ENCODE peak calls at places on chromosomes 2 and 18, in five cellular contexts. B, O, X, S and W are unnamed samples.

GRCh38 chr2:85255813-85256581 is 71.8 kb downstream of the TGOLN2 start:
- DNase-seq in S (no peak), B (peak), O (peak), X (no peak), W (peak)

GRCh38 chr2:173205375-173205774 is 129.7 kb downstream of the MAP3K20 start:
- DNase-seq in S (peak), O (no peak), X (no peak), B (no peak), W (no peak)

GRCh38 chr2:24315669-24316068 is 44.7 kb downstream of the ITSN2 start:
- DNase-seq in O (no peak), B (no peak), S (no peak), X (no peak), W (no peak)

GRCh38 chr18:51153659-51154371 is 43.7 kb downstream of the MEX3C start:
- DNase-seq in B (no peak), X (peak), O (no peak), S (no peak), W (no peak)

GRCh38 chr2:66364495-66364992 is 70.4 kb upstream of the MEIS1 start:
- DNase-seq in S (peak), B (peak), X (no peak), O (no peak), W (no peak)

GRCh38 chr2:150699208-150699607 is 211.7 kb upstream of the RND3 start:
- DNase-seq in B (no peak), S (no peak), X (no peak), O (no peak), W (no peak)

GRCh38 chr2:173854141-173854540 is 111.0 kb downstream of the SP3 start:
- DNase-seq in B (no peak), O (no peak), S (no peak), X (no peak), W (no peak)

GRCh38 chr2:133504566-133505505 is 63.4 kb downstream of the NCKAP5 start:
- DNase-seq in B (peak), O (no peak), X (no peak), S (peak), W (no peak)

GRCh38 chr2:31944828-31945571 is 65.8 kb downstream of the MEMO1 start:
- DNase-seq in S (no peak), B (no peak), O (no peak), X (no peak), W (no peak)

GRCh38 chr18:34767601-34768027 is 57.5 kb downstream of the DTNA start:
- DNase-seq in B (peak), X (no peak), S (no peak), O (no peak), W (no peak)

GRCh38 chr2:182980115-182980514 is 58.1 kb downstream of the NCKAP1 start:
- DNase-seq in O (no peak), S (no peak), B (no peak), X (no peak), W (no peak)
- TF ChIP-seq CTCF in O (no peak), S (peak), B (no peak), X (peak), W (peak)

GRCh38 chr2:206353685-206354084 is 79.2 kb downstream of the ZDBF2 start:
- DNase-seq in O (no peak), X (no peak), B (no peak), S (no peak), W (no peak)
- TF ChIP-seq CTCF in O (no peak), X (no peak), B (no peak), S (no peak), W (peak)

DNA sequence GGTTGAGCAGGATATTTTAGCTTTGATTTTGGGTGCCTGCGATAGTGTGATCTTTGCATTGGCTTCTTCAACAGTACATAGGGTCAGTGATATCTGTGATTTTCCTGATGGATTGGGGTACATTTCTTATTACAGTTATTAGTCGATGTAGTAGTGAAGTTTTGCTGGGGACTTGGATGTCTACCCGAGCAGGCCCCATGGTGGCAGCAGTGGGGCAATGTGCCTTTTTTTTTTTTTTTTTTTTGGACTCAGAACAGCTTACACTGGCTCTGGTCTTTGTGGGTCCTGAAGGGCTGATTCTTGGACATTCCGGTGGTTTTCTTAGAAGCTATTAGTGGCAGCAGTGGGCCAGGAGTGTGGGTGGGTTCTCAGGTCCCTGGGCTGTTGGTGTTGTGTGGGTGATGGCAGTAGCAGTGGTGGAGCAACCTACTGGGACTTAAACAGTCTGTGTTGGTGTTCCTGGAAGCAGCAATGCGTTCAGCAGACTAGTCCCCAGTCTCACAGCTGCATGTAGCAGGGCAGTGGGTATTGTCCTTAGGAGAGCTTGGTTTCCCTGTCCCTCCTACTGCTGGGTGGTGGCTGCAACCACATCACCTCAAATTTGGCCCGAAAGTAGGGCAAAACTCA is 53.7 kb upstream of the SLC4A10 start:
- DNase-seq in S (no peak), B (no peak), O (no peak), X (no peak), W (no peak)
- TF ChIP-seq CTCF in S (no peak), B (peak), O (no peak), X (no peak), W (peak)

GRCh38 chr2:63863707-63864106 is 22.0 kb downstream of the UGP2 start:
- DNase-seq in S (no peak), X (no peak), B (no peak), O (no peak), W (no peak)

GRCh38 chr2:63865159-63865799 is 23.6 kb downstream of the UGP2 start:
- DNase-seq in O (no peak), S (no peak), B (no peak), X (no peak), W (no peak)

GRCh38 chr2:63858291-63858690 is 16.6 kb downstream of the UGP2 start:
- DNase-seq in S (no peak), X (no peak), B (no peak), O (no peak), W (no peak)

GRCh38 chr2:63862802-63863201 is 21.1 kb downstream of the UGP2 start:
- DNase-seq in S (no peak), B (no peak), O (no peak), X (no peak), W (no peak)

GRCh38 chr2:63861220-63861822 is 19.6 kb downstream of the UGP2 start:
- DNase-seq in S (peak), O (no peak), B (peak), X (peak), W (peak)
- TF ChIP-seq CTCF in S (peak), O (peak), B (peak), X (peak), W (peak)

DNA sequence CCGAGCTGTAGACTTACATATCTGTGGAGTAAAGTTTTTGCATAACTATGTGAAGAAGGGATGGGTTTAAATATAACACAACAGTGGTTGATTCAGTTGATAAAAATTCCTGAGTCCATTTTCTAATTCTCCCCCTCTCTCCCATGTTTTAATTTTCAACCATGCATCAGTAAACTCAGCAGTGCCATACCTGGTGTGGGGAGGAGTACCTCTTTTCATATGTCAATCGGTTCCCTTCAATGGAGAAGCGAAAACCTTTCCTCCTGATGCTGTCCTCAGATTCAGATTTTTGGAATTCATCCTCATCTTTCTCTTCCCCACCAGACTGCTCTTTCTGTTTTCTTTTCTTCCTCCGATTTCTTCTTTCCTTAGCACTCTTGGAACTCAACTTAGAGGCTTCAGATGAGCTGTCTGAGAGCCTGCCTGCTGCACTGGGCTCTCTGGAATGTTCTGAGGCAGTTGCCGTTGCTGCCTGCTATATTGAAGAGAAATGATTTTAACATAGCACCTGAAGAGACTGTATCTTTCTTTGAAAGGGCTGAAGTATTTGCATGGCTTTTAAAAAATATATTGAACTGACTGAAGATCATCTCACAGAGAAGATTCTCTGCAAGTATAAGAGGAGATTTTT is 82.9 kb downstream of the SCN1A start:
- DNase-seq in S (no peak), B (no peak), O (no peak), X (no peak), W (no peak)
- TF ChIP-seq CTCF in S (no peak), B (no peak), O (no peak), X (no peak), W (no peak)

GRCh38 chr2:216604458-216604857 is 28.8 kb upstream of the IGFBP2 start:
- DNase-seq in B (no peak), O (no peak), X (no peak), S (no peak), W (no peak)

GRCh38 chr2:216606551-216607527 is 26.4 kb upstream of the IGFBP2 start:
- DNase-seq in O (peak), X (peak), S (no peak), B (no peak), W (peak)

GRCh38 chr2:216603884-216604245 is 29.4 kb upstream of the IGFBP2 start:
- DNase-seq in S (no peak), X (no peak), B (no peak), O (no peak), W (no peak)

GRCh38 chr2:216603010-216603883 is 30.0 kb upstream of the IGFBP2 start:
- DNase-seq in B (no peak), S (no peak), X (no peak), O (no peak), W (no peak)

GRCh38 chr2:216608525-216608924 is 24.7 kb upstream of the IGFBP2 start:
- DNase-seq in B (no peak), O (no peak), X (no peak), S (no peak), W (no peak)
- TF ChIP-seq CTCF in B (no peak), O (no peak), X (no peak), S (no peak), W (no peak)

GRCh38 chr2:240369725-240370585 is 65.5 kb upstream of the GPC1 start:
- DNase-seq in S (peak), X (peak), O (no peak), B (peak), W (peak)
- TF ChIP-seq CTCF in S (no peak), X (no peak), O (no peak), B (no peak), W (no peak)

GRCh38 chr18:13180614-13181375 is 37.8 kb upstream of the LDLRAD4 start:
- DNase-seq in O (no peak), S (no peak), X (no peak), B (no peak), W (no peak)

GRCh38 chr18:13183359-13183758 is 35.2 kb upstream of the LDLRAD4 start:
- DNase-seq in B (no peak), O (no peak), X (no peak), S (no peak), W (no peak)

GRCh38 chr18:13183790-13184189 is 34.8 kb upstream of the LDLRAD4 start:
- DNase-seq in X (no peak), B (no peak), O (no peak), S (peak), W (no peak)

GRCh38 chr18:13179566-13180113 is 38.9 kb upstream of the LDLRAD4 start:
- DNase-seq in B (no peak), S (no peak), X (no peak), O (no peak), W (no peak)

DNA sequence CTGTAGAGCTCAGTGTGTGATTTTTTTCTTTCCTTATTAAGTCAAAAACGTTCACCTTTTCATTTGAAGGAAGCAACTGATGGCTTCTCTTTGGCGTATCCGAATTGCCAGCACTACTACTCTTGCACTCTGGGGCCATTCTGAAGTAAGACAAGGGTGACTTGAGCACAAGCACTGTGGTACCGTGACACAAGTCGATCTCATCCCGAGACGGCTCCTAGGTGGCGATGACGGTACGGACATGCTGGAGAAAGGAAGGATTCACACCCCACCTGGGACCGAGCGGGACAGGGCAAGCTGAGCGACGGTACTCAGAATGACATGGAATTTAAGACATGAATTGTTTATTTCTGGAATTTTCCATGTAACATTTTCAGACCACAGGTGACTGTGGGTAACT is 36.8 kb upstream of the LDLRAD4 start:
- DNase-seq in S (no peak), X (no peak), B (no peak), O (no peak), W (no peak)
- TF ChIP-seq CTCF in S (no peak), X (no peak), B (no peak), O (no peak), W (no peak)

GRCh38 chr2:172012688-172013358 is 13.1 kb downstream of the METAP1D start:
- DNase-seq in O (peak), B (no peak), S (no peak), X (no peak), W (no peak)
- TF ChIP-seq CTCF in O (no peak), B (no peak), S (no peak), X (no peak), W (no peak)

GRCh38 chr2:238835726-238836301 is 12.1 kb upstream of the TWIST2 start:
- DNase-seq in S (no peak), B (no peak), O (peak), X (no peak), W (no peak)
- TF ChIP-seq CTCF in S (no peak), B (peak), O (no peak), X (no peak), W (no peak)